ENCODE peak calls at places on chromosomes 3 and 15, in five cellular contexts. X is MCF 10A, M is iris pigment epithelial cell, Z is uterus, Y is H4. T is an unnamed sample.

GRCh38 chr3:58021962-58022361 is 13.7 kb downstream of the FLNB start:
- DNase-seq in X (no peak), M (no peak), Z (no peak), Y (no peak), T (no peak)

GRCh38 chr3:72970942-72971341 is 25.7 kb upstream of the PPP4R2 start:
- DNase-seq in X (no peak), M (no peak), Z (no peak), Y (no peak), T (no peak)

GRCh38 chr3:94735354-94735753 is 672.5 kb downstream of the NSUN3 start:
- DNase-seq in X (peak), M (no peak), Z (no peak), Y (no peak), T (no peak)

GRCh38 chr3:23203651-23204111 is 554 bp downstream of the UBE2E2 start:
- DNase-seq in X (peak), M (peak), Z (peak), Y (no peak), T (peak)

GRCh38 chr3:123275691-123276090 is 73.9 kb downstream of the SEC22A start:
- DNase-seq in X (no peak), M (no peak), Z (no peak), Y (no peak), T (no peak)

GRCh38 chr15:25850154-25851111 is 12.7 kb downstream of the ATP10A start:
- DNase-seq in X (no peak), M (peak), Z (peak), Y (peak), T (peak)

GRCh38 chr3:155938409-155938808 is 68.0 kb downstream of the GMPS start:
- DNase-seq in X (no peak), M (no peak), Z (no peak), Y (no peak), T (no peak)

GRCh38 chr3:194133661-194134230 is 2.2 kb upstream of the HES1 start:
- DNase-seq in X (peak), M (peak), Z (peak), Y (peak), T (no peak)

GRCh38 chr3:187197255-187197654 is at the start of gene RTP1:
- DNase-seq in X (no peak), M (no peak), Z (no peak), Y (no peak), T (no peak)

GRCh38 chr3:187919018-187919417 is 173.8 kb upstream of the BCL6 start:
- DNase-seq in X (no peak), M (peak), Z (no peak), Y (no peak), T (no peak)

GRCh38 chr3:172102123-172102882 is 62.9 kb downstream of the FNDC3B start:
- DNase-seq in X (no peak), M (no peak), Z (no peak), Y (no peak), T (no peak)

GRCh38 chr3:197718904-197719303 is 17.8 kb downstream of the RUBCN start:
- DNase-seq in X (peak), M (peak), Z (no peak), Y (peak), T (no peak)

GRCh38 chr3:25156526-25157075 is 271.5 kb upstream of the RARB start:
- DNase-seq in X (peak), M (peak), Z (peak), Y (peak), T (no peak)

GRCh38 chr3:186142556-186142955 is 33.7 kb upstream of the ETV5 start:
- DNase-seq in X (no peak), M (peak), Z (no peak), Y (no peak), T (no peak)

GRCh38 chr15:98635848-98636247 is 12.5 kb upstream of the IGF1R start:
- DNase-seq in X (no peak), M (no peak), Z (no peak), Y (no peak), T (no peak)

GRCh38 chr15:69973102-69973714 is 124.5 kb downstream of the TLE3 start:
- DNase-seq in X (peak), M (peak), Z (no peak), Y (peak), T (no peak)

GRCh38 chr3:150385296-150386242 is 22.5 kb upstream of the TSC22D2 start:
- DNase-seq in X (no peak), M (no peak), Z (no peak), Y (no peak), T (no peak)

GRCh38 chr15:98858610-98859023 is 149.0 kb downstream of the PGPEP1L start:
- DNase-seq in X (no peak), M (no peak), Z (no peak), Y (no peak), T (no peak)

GRCh38 chr3:53713626-53714025 is 132.6 kb downstream of the CHDH start:
- DNase-seq in X (no peak), M (no peak), Z (no peak), Y (no peak), T (no peak)

GRCh38 chr3:6438031-6438430 is 422.9 kb upstream of the GRM7 start:
- DNase-seq in X (no peak), M (no peak), Z (no peak), Y (no peak), T (no peak)

GRCh38 chr3:169152319-169152718 is 511.2 kb downstream of the MECOM start:
- DNase-seq in X (no peak), M (no peak), Z (no peak), Y (no peak), T (no peak)

GRCh38 chr3:150798122-150798618 is 35.2 kb upstream of the SIAH2 start:
- DNase-seq in X (peak), M (peak), Z (no peak), Y (peak), T (no peak)

GRCh38 chr15:59812185-59812870 is 123.2 kb upstream of the BNIP2 start:
- DNase-seq in X (no peak), M (no peak), Z (no peak), Y (no peak), T (no peak)

GRCh38 chr3:15325228-15325627 is 7.2 kb downstream of the SH3BP5 start:
- DNase-seq in X (no peak), M (peak), Z (peak), Y (peak), T (no peak)

GRCh38 chr3:188240189-188240981 is 86.4 kb downstream of the LPP start:
- DNase-seq in X (no peak), M (no peak), Z (no peak), Y (no peak), T (no peak)

GRCh38 chr3:125116311-125117069 is 60.7 kb upstream of the HEG1 start:
- DNase-seq in X (peak), M (peak), Z (no peak), Y (peak), T (no peak)

GRCh38 chr3:49025793-49026520 is 3.2 kb downstream of the IMPDH2 start:
- DNase-seq in X (no peak), M (no peak), Z (no peak), Y (no peak), T (no peak)

GRCh38 chr3:162764672-162765071 is 1268.1 kb downstream of the OTOL1 start:
- DNase-seq in X (no peak), M (peak), Z (no peak), Y (no peak), T (no peak)

GRCh38 chr3:50126287-50127211 is 28.6 kb upstream of the SEMA3F start:
- DNase-seq in X (peak), M (peak), Z (no peak), Y (no peak), T (no peak)

GRCh38 chr3:183577336-183577735 is 21.8 kb upstream of the KLHL6 start:
- DNase-seq in X (no peak), M (no peak), Z (no peak), Y (no peak), T (no peak)

GRCh38 chr15:73700041-73700842 is 16.1 kb downstream of the CD276 start:
- DNase-seq in X (peak), M (peak), Z (peak), Y (peak), T (peak)

GRCh38 chr3:28022916-28023315 is 218.5 kb upstream of the CMC1 start:
- DNase-seq in X (peak), M (no peak), Z (no peak), Y (no peak), T (no peak)

GRCh38 chr3:22795917-22796316 is 407.2 kb upstream of the UBE2E2 start:
- DNase-seq in X (no peak), M (no peak), Z (no peak), Y (no peak), T (no peak)

GRCh38 chr3:42660131-42660715 is 6.7 kb downstream of the ZBTB47 start:
- DNase-seq in X (no peak), M (peak), Z (no peak), Y (no peak), T (no peak)

T was measured in tibial nerve.